ENCODE peak calls at places on chromosomes 16 and 17, in ten cellular contexts. One of them, this sample, is unnamed. For H3K4me1, the result is how much of the 10 kb centered on the place peaks cover.

GRCh38 chr17:78873519-78874340 is 29.3 kb downstream of the CEP295NL start:
- DNase-seq in GM23248: no peak
- DNase-seq in CD8-positive, alpha-beta T cell: no peak
- DNase-seq in tibial nerve: peak
- DNase-seq in H1: no peak
- DNase-seq in upper lobe of right lung: no peak
- DNase-seq in adipocyte: peak
- DNase-seq in thoracic aorta: no peak
- DNase-seq in mesenchymal stem cell: no peak
- DNase-seq in heart right ventricle: peak
- DNase-seq in this sample: no peak

GRCh38 chr17:65409381-65409780 is 152.1 kb downstream of the AXIN2 start:
- DNase-seq in upper lobe of right lung: no peak
- DNase-seq in mesenchymal stem cell: no peak
- DNase-seq in H1: no peak
- DNase-seq in adipocyte: peak
- DNase-seq in heart right ventricle: no peak
- DNase-seq in GM23248: peak
- DNase-seq in CD8-positive, alpha-beta T cell: no peak
- DNase-seq in tibial nerve: no peak
- DNase-seq in thoracic aorta: no peak
- DNase-seq in this sample: no peak

GRCh38 chr17:67680445-67681224 is 37.1 kb upstream of the NOL11 start:
- DNase-seq in thoracic aorta: no peak
- DNase-seq in adipocyte: no peak
- DNase-seq in heart right ventricle: no peak
- DNase-seq in GM23248: no peak
- DNase-seq in tibial nerve: no peak
- DNase-seq in CD8-positive, alpha-beta T cell: no peak
- DNase-seq in H1: no peak
- DNase-seq in mesenchymal stem cell: no peak
- DNase-seq in upper lobe of right lung: no peak
- DNase-seq in this sample: no peak

GRCh38 chr17:48294989-48295892 is 134.8 kb downstream of the SKAP1 start:
- DNase-seq in mesenchymal stem cell: peak
- DNase-seq in CD8-positive, alpha-beta T cell: no peak
- DNase-seq in adipocyte: no peak
- DNase-seq in tibial nerve: no peak
- DNase-seq in upper lobe of right lung: no peak
- DNase-seq in H1: no peak
- DNase-seq in heart right ventricle: no peak
- DNase-seq in thoracic aorta: no peak
- DNase-seq in GM23248: peak
- DNase-seq in this sample: no peak

GRCh38 chr16:47732806-47733150 is 271.6 kb downstream of the PHKB start:
- DNase-seq in upper lobe of right lung: no peak
- DNase-seq in heart right ventricle: no peak
- DNase-seq in H1: no peak
- DNase-seq in adipocyte: peak
- DNase-seq in GM23248: peak
- DNase-seq in CD8-positive, alpha-beta T cell: no peak
- DNase-seq in mesenchymal stem cell: peak
- DNase-seq in tibial nerve: no peak
- DNase-seq in thoracic aorta: no peak
- DNase-seq in this sample: no peak

GRCh38 chr17:79324219-79324618 is 249.6 kb downstream of the ENGASE start:
- DNase-seq in tibial nerve: no peak
- DNase-seq in CD8-positive, alpha-beta T cell: no peak
- DNase-seq in GM23248: no peak
- DNase-seq in adipocyte: no peak
- DNase-seq in mesenchymal stem cell: no peak
- DNase-seq in upper lobe of right lung: no peak
- DNase-seq in thoracic aorta: no peak
- DNase-seq in H1: no peak
- DNase-seq in heart right ventricle: no peak
- DNase-seq in this sample: no peak

GRCh38 chr17:58643147-58643546 is 48.7 kb downstream of the TEX14 start:
- DNase-seq in CD8-positive, alpha-beta T cell: no peak
- DNase-seq in heart right ventricle: no peak
- DNase-seq in H1: no peak
- DNase-seq in mesenchymal stem cell: peak
- DNase-seq in GM23248: peak
- DNase-seq in upper lobe of right lung: no peak
- DNase-seq in adipocyte: peak
- DNase-seq in thoracic aorta: no peak
- DNase-seq in tibial nerve: no peak
- DNase-seq in this sample: no peak

GRCh38 chr17:27259356-27259755 is 34.6 kb upstream of the WSB1 start:
- DNase-seq in mesenchymal stem cell: no peak
- DNase-seq in CD8-positive, alpha-beta T cell: no peak
- DNase-seq in heart right ventricle: no peak
- DNase-seq in GM23248: no peak
- DNase-seq in adipocyte: no peak
- DNase-seq in tibial nerve: no peak
- DNase-seq in upper lobe of right lung: no peak
- DNase-seq in thoracic aorta: no peak
- DNase-seq in H1: no peak
- DNase-seq in this sample: no peak

GRCh38 chr16:74743668-74744299 is 30.8 kb downstream of the FA2H start:
- DNase-seq in H1: no peak
- DNase-seq in CD8-positive, alpha-beta T cell: no peak
- DNase-seq in thoracic aorta: no peak
- DNase-seq in adipocyte: peak
- DNase-seq in heart right ventricle: no peak
- DNase-seq in GM23248: peak
- DNase-seq in mesenchymal stem cell: peak
- DNase-seq in upper lobe of right lung: peak
- DNase-seq in tibial nerve: peak
- DNase-seq in this sample: no peak

GRCh38 chr17:40442392-40443195 is 656 bp upstream of the IGFBP4 start:
- DNase-seq in tibial nerve: no peak
- DNase-seq in mesenchymal stem cell: peak
- DNase-seq in heart right ventricle: peak
- DNase-seq in GM23248: peak
- DNase-seq in CD8-positive, alpha-beta T cell: no peak
- DNase-seq in H1: no peak
- DNase-seq in upper lobe of right lung: peak
- DNase-seq in adipocyte: peak
- DNase-seq in thoracic aorta: no peak
- DNase-seq in this sample: no peak
- H3K4me1 ChIP-seq in tibial nerve: under half
- H3K4me1 ChIP-seq in mesenchymal stem cell: under half
- H3K4me1 ChIP-seq in heart right ventricle: under half
- H3K4me1 ChIP-seq in GM23248: under half
- H3K4me1 ChIP-seq in CD8-positive, alpha-beta T cell: under half
- H3K4me1 ChIP-seq in H1: under half
- H3K4me1 ChIP-seq in upper lobe of right lung: under half
- H3K4me1 ChIP-seq in adipocyte: under half
- H3K4me1 ChIP-seq in thoracic aorta: under half
- H3K4me1 ChIP-seq in this sample: under half

DNA sequence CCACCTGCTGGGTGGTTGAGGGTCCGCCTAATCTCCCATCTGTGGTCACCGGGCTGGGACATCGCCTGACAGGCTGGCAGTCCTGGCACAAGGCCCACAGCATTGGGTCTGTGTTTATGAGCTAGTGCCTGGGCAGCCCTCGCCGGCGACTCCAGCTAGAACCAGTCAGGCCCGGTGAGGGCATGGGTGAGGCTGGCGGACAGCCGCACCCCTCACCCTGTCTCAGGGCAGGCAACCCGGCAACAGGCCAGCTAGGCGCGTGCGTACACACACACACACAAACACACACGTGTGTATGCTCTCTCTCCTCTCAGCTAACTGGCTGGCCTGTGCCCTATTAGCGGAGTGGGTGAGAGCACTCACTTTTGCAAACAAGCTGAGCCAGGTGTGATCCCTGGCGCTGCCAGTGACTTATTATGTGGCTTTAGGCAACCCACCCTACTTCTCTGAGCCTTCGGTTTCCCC is 10.4 kb downstream of the HSD11B2 start:
- DNase-seq in adipocyte: no peak
- DNase-seq in heart right ventricle: peak
- DNase-seq in thoracic aorta: no peak
- DNase-seq in upper lobe of right lung: peak
- DNase-seq in mesenchymal stem cell: no peak
- DNase-seq in tibial nerve: no peak
- DNase-seq in CD8-positive, alpha-beta T cell: no peak
- DNase-seq in GM23248: no peak
- DNase-seq in H1: no peak
- DNase-seq in this sample: no peak
- H3K4me1 ChIP-seq in adipocyte: under half
- H3K4me1 ChIP-seq in heart right ventricle: half or more
- H3K4me1 ChIP-seq in thoracic aorta: under half
- H3K4me1 ChIP-seq in upper lobe of right lung: under half
- H3K4me1 ChIP-seq in mesenchymal stem cell: under half
- H3K4me1 ChIP-seq in tibial nerve: under half
- H3K4me1 ChIP-seq in CD8-positive, alpha-beta T cell: under half
- H3K4me1 ChIP-seq in GM23248: under half
- H3K4me1 ChIP-seq in H1: under half
- H3K4me1 ChIP-seq in this sample: half or more

GRCh38 chr17:81907219-81908145 is 3.7 kb downstream of the PCYT2 start:
- DNase-seq in heart right ventricle: no peak
- DNase-seq in H1: no peak
- DNase-seq in thoracic aorta: no peak
- DNase-seq in GM23248: no peak
- DNase-seq in adipocyte: no peak
- DNase-seq in CD8-positive, alpha-beta T cell: no peak
- DNase-seq in upper lobe of right lung: no peak
- DNase-seq in tibial nerve: no peak
- DNase-seq in mesenchymal stem cell: no peak
- DNase-seq in this sample: no peak

GRCh38 chr17:81910840-81911276 is 341 bp downstream of the PCYT2 start:
- DNase-seq in upper lobe of right lung: peak
- DNase-seq in mesenchymal stem cell: no peak
- DNase-seq in adipocyte: peak
- DNase-seq in CD8-positive, alpha-beta T cell: no peak
- DNase-seq in thoracic aorta: no peak
- DNase-seq in heart right ventricle: no peak
- DNase-seq in GM23248: peak
- DNase-seq in H1: no peak
- DNase-seq in tibial nerve: no peak
- DNase-seq in this sample: no peak

GRCh38 chr17:81909966-81910839 is 996 bp downstream of the PCYT2 start:
- DNase-seq in adipocyte: no peak
- DNase-seq in heart right ventricle: no peak
- DNase-seq in GM23248: peak
- DNase-seq in mesenchymal stem cell: peak
- DNase-seq in H1: no peak
- DNase-seq in upper lobe of right lung: no peak
- DNase-seq in thoracic aorta: no peak
- DNase-seq in CD8-positive, alpha-beta T cell: no peak
- DNase-seq in tibial nerve: no peak
- DNase-seq in this sample: no peak

GRCh38 chr17:81909231-81909630 is 2.0 kb downstream of the PCYT2 start:
- DNase-seq in tibial nerve: no peak
- DNase-seq in H1: no peak
- DNase-seq in thoracic aorta: no peak
- DNase-seq in heart right ventricle: no peak
- DNase-seq in upper lobe of right lung: no peak
- DNase-seq in CD8-positive, alpha-beta T cell: no peak
- DNase-seq in GM23248: no peak
- DNase-seq in mesenchymal stem cell: no peak
- DNase-seq in adipocyte: no peak
- DNase-seq in this sample: no peak

GRCh38 chr17:81908793-81909192 is 2.4 kb downstream of the PCYT2 start:
- DNase-seq in CD8-positive, alpha-beta T cell: no peak
- DNase-seq in H1: no peak
- DNase-seq in adipocyte: no peak
- DNase-seq in heart right ventricle: no peak
- DNase-seq in tibial nerve: no peak
- DNase-seq in upper lobe of right lung: no peak
- DNase-seq in GM23248: no peak
- DNase-seq in thoracic aorta: no peak
- DNase-seq in mesenchymal stem cell: no peak
- DNase-seq in this sample: no peak
- H3K4me1 ChIP-seq in CD8-positive, alpha-beta T cell: under half
- H3K4me1 ChIP-seq in H1: under half
- H3K4me1 ChIP-seq in adipocyte: under half
- H3K4me1 ChIP-seq in heart right ventricle: under half
- H3K4me1 ChIP-seq in tibial nerve: under half
- H3K4me1 ChIP-seq in upper lobe of right lung: under half
- H3K4me1 ChIP-seq in GM23248: under half
- H3K4me1 ChIP-seq in thoracic aorta: under half
- H3K4me1 ChIP-seq in mesenchymal stem cell: under half
- H3K4me1 ChIP-seq in this sample: under half

GRCh38 chr17:2070241-2071023 is 15.5 kb downstream of the HIC1 start:
- DNase-seq in upper lobe of right lung: no peak
- DNase-seq in GM23248: no peak
- DNase-seq in CD8-positive, alpha-beta T cell: no peak
- DNase-seq in thoracic aorta: no peak
- DNase-seq in mesenchymal stem cell: peak
- DNase-seq in tibial nerve: no peak
- DNase-seq in H1: no peak
- DNase-seq in heart right ventricle: no peak
- DNase-seq in adipocyte: no peak
- DNase-seq in this sample: no peak
- H3K4me1 ChIP-seq in upper lobe of right lung: half or more
- H3K4me1 ChIP-seq in GM23248: under half
- H3K4me1 ChIP-seq in CD8-positive, alpha-beta T cell: under half
- H3K4me1 ChIP-seq in thoracic aorta: under half
- H3K4me1 ChIP-seq in mesenchymal stem cell: half or more
- H3K4me1 ChIP-seq in tibial nerve: under half
- H3K4me1 ChIP-seq in H1: under half
- H3K4me1 ChIP-seq in heart right ventricle: half or more
- H3K4me1 ChIP-seq in adipocyte: under half
- H3K4me1 ChIP-seq in this sample: under half

DNA sequence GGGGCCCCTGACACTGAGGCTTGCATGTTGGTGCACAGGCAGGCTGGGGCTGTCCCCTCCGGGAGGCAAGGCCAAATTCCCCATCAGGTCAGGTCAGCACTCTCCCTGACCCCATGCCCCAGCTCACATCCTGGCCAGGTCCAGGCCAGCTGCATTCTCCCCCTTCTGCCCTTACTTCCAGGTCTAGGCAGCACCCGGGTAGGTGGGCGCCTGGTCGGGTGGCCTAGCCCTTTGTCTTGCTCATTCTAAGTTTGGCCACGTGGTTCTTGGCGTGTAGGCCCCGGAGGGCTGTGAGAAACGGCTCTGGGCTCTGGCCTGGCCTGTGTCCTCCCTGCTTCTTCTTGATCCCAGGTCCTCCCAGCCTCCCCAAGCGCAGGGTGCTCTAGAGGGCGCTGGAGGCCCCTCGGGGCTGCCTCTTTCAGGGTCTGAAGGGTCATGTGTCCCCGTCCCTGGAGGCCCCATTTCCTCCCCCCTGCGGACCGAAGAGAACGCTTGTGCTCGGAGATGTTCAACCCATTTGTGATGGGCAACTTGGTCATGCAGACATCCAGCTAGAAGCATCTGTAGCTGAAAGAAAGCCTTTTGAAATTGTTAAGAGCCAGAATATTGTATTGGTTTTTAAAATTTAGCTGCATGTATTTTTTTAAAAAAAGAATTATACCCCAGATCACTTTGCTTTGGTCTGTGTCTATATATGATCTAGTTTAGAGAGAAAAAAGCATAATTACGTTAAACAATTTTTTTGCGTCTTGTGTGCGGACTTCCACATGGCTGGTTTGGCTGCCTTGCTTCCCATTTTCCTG is 6.7 kb downstream of the BAHCC1 start:
- DNase-seq in H1: no peak
- DNase-seq in thoracic aorta: no peak
- DNase-seq in mesenchymal stem cell: peak
- DNase-seq in CD8-positive, alpha-beta T cell: no peak
- DNase-seq in heart right ventricle: no peak
- DNase-seq in tibial nerve: no peak
- DNase-seq in adipocyte: no peak
- DNase-seq in upper lobe of right lung: no peak
- DNase-seq in GM23248: no peak
- DNase-seq in this sample: no peak
- H3K4me1 ChIP-seq in H1: under half
- H3K4me1 ChIP-seq in thoracic aorta: half or more
- H3K4me1 ChIP-seq in mesenchymal stem cell: half or more
- H3K4me1 ChIP-seq in CD8-positive, alpha-beta T cell: under half
- H3K4me1 ChIP-seq in heart right ventricle: half or more
- H3K4me1 ChIP-seq in tibial nerve: under half
- H3K4me1 ChIP-seq in adipocyte: half or more
- H3K4me1 ChIP-seq in upper lobe of right lung: half or more
- H3K4me1 ChIP-seq in GM23248: under half
- H3K4me1 ChIP-seq in this sample: under half